ENCODE peak calls at places on chromosome 18, in nine cellular contexts. O, T, G, E, S, X, Y, C and K are unnamed samples.

GRCh38 chr18:8469793-8470192 is 139.4 kb upstream of the RAB12 start:
- DNase-seq in T (peak), S (no peak), O (no peak), G (no peak), Y (no peak), E (no peak), X (no peak), C (no peak), K (no peak)

GRCh38 chr18:32249147-32249546 is 59.3 kb downstream of the MEP1B start:
- DNase-seq in T (no peak), Y (no peak), X (no peak), S (no peak), G (no peak), C (no peak), E (no peak), O (no peak), K (no peak)

GRCh38 chr18:75455249-75456183 is 28.0 kb upstream of the SMIM21 start:
- DNase-seq in S (no peak), C (no peak), X (no peak), G (no peak), T (peak), Y (no peak), E (no peak), O (peak), K (no peak)

GRCh38 chr18:25946540-25946939 is 143.9 kb downstream of the SS18 start:
- DNase-seq in Y (no peak), T (no peak), O (no peak), G (no peak), E (no peak), S (no peak), X (no peak), C (no peak), K (no peak)

GRCh38 chr18:68244786-68245185 is 470.1 kb downstream of the TMX3 start:
- DNase-seq in O (no peak), X (no peak), E (no peak), Y (no peak), T (peak), S (no peak), G (no peak), C (no peak), K (no peak)

GRCh38 chr18:11849845-11850747 is 1.1 kb upstream of the CHMP1B start:
- DNase-seq in O (peak), C (peak), X (peak), T (peak), E (peak), S (peak), Y (peak), G (peak), K (peak)

GRCh38 chr18:24219561-24220317 is 80.9 kb downstream of the CABYR start:
- DNase-seq in C (peak), Y (no peak), S (no peak), T (no peak), O (no peak), X (no peak), G (no peak), E (no peak), K (no peak)

GRCh38 chr18:75624836-75625235 is 197.3 kb upstream of the SMIM21 start:
- DNase-seq in T (no peak), Y (no peak), G (no peak), O (no peak), X (no peak), E (no peak), S (no peak), C (no peak), K (no peak)

GRCh38 chr18:59881728-59882685 is 17.8 kb upstream of the PMAIP1 start:
- DNase-seq in O (no peak), T (peak), S (no peak), X (no peak), Y (no peak), C (no peak), E (no peak), G (no peak), K (no peak)

GRCh38 chr18:60891936-60892335 is 441.3 kb upstream of the CDH20 start:
- DNase-seq in E (no peak), C (no peak), G (no peak), T (no peak), S (no peak), X (no peak), O (no peak), Y (no peak), K (no peak)

GRCh38 chr18:13425357-13426095 is 207.0 kb downstream of the LDLRAD4 start:
- DNase-seq in O (no peak), T (no peak), E (no peak), G (peak), X (peak), Y (no peak), S (peak), C (no peak), K (no peak)

GRCh38 chr18:35267161-35267651 is 22.8 kb downstream of the ZSCAN30 start:
- DNase-seq in E (no peak), O (peak), S (peak), T (no peak), X (peak), G (peak), C (peak), Y (peak), K (peak)

GRCh38 chr18:79915161-79916127 is 36.0 kb downstream of the SLC66A2 start:
- DNase-seq in X (no peak), T (no peak), O (peak), E (no peak), C (no peak), S (peak), Y (no peak), G (peak), K (no peak)

GRCh38 chr18:79529991-79530390 is 134.3 kb downstream of the NFATC1 start:
- DNase-seq in C (no peak), S (peak), O (no peak), T (no peak), X (peak), Y (no peak), E (no peak), G (no peak), K (peak)

GRCh38 chr18:28177828-28178635 is 1.1 kb upstream of the CDH2 start:
- DNase-seq in X (no peak), O (peak), C (peak), E (peak), Y (peak), G (no peak), S (no peak), T (peak), K (peak)
- TF ChIP-seq POLR2A in X (no peak), O (no peak), C (no peak), E (peak), Y (no peak), G (no peak), S (no peak), T (no peak), K (no peak)

GRCh38 chr18:22634464-22634863 is 216.7 kb upstream of the CTAGE1 start:
- DNase-seq in O (no peak), X (no peak), G (no peak), E (no peak), T (no peak), S (no peak), Y (no peak), C (no peak), K (no peak)
- H3K4me3 ChIP-seq in O (no peak), X (no peak), G (no peak), E (no peak), T (no peak), S (no peak), Y (no peak), C (no peak), K (no peak)

DNA sequence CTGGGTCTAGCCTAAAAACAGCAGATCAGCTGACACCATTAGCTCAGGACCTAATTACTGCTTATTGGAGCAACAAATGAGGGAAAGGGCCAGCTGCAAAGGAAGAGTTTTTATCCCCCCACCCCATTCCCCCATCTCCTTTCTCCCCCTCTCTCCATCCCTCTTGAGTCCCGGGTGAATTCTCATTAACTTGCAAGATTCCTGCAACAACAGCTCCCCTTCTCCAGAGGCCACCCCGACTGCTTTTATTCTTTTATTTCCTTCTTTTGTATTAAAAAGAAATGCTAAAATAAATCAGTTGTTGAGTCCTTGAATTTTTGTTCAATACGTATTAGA is 473 bp upstream of the NOL4 start:
- DNase-seq in T (no peak), X (no peak), E (no peak), G (no peak), O (no peak), S (no peak), Y (no peak), C (no peak), K (no peak)
- TF ChIP-seq CTCF in T (no peak), X (no peak), E (no peak), G (no peak), O (no peak), S (no peak), Y (no peak), C (no peak), K (no peak)

DNA sequence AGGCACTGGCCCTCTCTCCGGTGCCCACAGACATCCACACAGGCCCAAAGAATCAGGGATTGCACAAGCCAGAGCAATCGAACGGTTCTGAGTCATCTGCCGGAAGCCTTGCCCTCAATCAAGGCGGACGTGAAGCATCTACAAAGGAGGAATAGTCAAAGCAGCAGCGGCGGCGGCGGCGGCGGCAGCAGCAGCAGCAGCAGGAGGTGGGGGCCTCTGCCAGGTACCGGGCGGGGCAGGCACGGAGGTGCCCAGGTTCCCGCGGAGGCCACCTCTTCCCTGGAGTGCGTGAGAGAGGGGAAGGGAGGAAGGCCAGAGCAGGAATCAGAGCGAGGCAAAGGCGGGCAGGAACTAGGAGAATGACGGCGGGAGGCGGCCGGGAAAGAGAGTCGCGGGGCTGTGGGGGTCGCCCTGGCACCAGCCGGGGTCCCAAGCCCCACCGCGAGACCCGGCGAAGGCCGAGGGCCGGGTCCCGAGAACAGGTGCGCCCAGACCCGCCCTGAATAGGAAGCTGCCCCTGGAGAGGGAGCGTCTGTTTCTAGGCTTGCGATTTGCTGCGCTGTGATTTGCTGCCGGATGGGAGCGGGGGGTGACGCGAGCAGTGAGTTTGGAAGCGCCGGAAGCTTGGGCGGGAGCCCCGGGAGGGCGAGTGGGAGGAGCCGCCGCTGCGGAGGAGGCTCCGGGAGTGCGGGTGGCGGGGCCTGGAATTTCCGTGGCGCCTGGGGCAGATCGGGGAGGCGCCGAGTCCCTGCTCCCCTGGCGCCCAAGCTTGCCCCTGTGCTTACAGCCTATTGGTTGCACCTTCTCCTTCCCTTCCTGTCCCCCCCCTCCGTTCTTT is at the start of gene SERPINB8:
- DNase-seq in X (peak), Y (peak), O (peak), E (peak), S (peak), T (peak), G (peak), C (peak), K (peak)
- TF ChIP-seq POLR2A in X (peak), Y (no peak), O (peak), E (peak), S (no peak), T (peak), G (peak), C (peak), K (peak)

DNA sequence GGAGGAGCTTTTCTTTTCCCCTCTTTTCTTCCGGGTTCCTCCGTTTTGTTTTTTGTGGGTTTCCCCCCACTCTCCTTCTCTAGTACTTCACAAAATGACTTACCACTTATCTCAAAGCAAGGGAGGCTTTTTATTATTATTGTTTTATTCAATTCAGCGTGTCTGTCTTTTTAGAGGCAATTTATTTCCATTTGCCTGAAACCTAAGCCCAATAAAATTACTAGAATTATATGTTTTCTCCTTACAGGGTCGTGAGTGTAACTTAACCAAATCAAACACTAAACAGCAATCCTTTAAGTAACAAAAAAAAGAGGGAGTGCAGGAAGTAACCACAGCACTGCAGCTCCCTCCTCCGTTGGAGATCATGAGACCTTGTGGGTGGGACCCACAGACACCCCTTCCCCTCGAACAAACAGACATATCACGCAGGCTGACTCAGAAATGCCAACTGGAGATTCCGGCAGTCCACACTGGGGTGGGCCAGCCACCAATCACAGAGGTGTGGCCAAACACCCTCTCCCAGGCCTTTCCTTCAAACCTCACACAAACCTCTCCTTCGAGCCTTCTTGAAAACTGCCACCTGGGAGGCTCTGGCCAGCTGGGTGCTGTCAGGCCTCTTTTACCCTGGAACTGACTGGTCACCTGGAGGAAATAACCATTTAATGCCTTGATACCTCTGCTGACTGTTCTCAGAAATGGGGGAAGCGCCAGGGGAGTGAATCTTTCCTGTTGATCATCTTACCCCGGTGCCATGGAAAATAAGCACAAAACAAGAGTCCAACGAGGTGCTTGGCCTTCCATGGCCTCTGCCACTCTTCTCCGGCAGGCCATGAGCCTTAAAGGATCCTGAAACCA is 207.1 kb upstream of the SMAD2 start:
- DNase-seq in E (no peak), O (no peak), X (no peak), T (no peak), C (no peak), G (no peak), Y (no peak), S (no peak), K (no peak)
- H3K4me3 ChIP-seq in E (no peak), O (peak), X (peak), T (no peak), C (peak), G (peak), Y (peak), S (peak), K (peak)

GRCh38 chr18:50627594-50628542 is 68.0 kb downstream of the MAPK4 start:
- DNase-seq in G (no peak), O (no peak), E (no peak), C (no peak), Y (no peak), S (peak), T (no peak), X (peak), K (no peak)
- TF ChIP-seq CTCF in G (no peak), O (no peak), E (no peak), C (no peak), Y (no peak), S (no peak), T (no peak), X (no peak), K (no peak)